ENCODE peak calls at places on chromosomes 4 and X, in five cellular contexts. One of them, this sample, is unnamed.

GRCh38 chr4:145132521-145133098 is 34.5 kb downstream of the ABCE1 start:
- DNase-seq in tibial nerve: no peak
- DNase-seq in NCI-H1105 treated with DMSO at 0.1 percent for 48 hours: no peak
- DNase-seq in fibroblast of mammary gland: peak
- DNase-seq in stimulated activated CD8-positive, alpha-beta memory T cell treated with anti-CD3 and anti-CD28 coated beads, Interleukin-15, amount 100 ng/mL, for 24 hours: no peak
- DNase-seq in this sample: peak

GRCh38 chr4:167873536-167873935 is 218.8 kb upstream of the ANXA10 start:
- DNase-seq in NCI-H1105 treated with DMSO at 0.1 percent for 48 hours: no peak
- DNase-seq in fibroblast of mammary gland: no peak
- DNase-seq in stimulated activated CD8-positive, alpha-beta memory T cell treated with anti-CD3 and anti-CD28 coated beads, Interleukin-15, amount 100 ng/mL, for 24 hours: no peak
- DNase-seq in tibial nerve: no peak
- DNase-seq in this sample: peak

GRCh38 chrX:19544693-19545305 is 29.5 kb upstream of the MAP3K15 start:
- DNase-seq in stimulated activated CD8-positive, alpha-beta memory T cell treated with anti-CD3 and anti-CD28 coated beads, Interleukin-15, amount 100 ng/mL, for 24 hours: no peak
- DNase-seq in NCI-H1105 treated with DMSO at 0.1 percent for 48 hours: peak
- DNase-seq in fibroblast of mammary gland: peak
- DNase-seq in tibial nerve: peak
- DNase-seq in this sample: peak

GRCh38 chr4:67087897-67088296 is 457.4 kb downstream of the CENPC start:
- DNase-seq in NCI-H1105 treated with DMSO at 0.1 percent for 48 hours: no peak
- DNase-seq in tibial nerve: peak
- DNase-seq in stimulated activated CD8-positive, alpha-beta memory T cell treated with anti-CD3 and anti-CD28 coated beads, Interleukin-15, amount 100 ng/mL, for 24 hours: peak
- DNase-seq in fibroblast of mammary gland: peak
- DNase-seq in this sample: peak

GRCh38 chr4:19262467-19262866 is 989.2 kb upstream of the SLIT2 start:
- DNase-seq in fibroblast of mammary gland: peak
- DNase-seq in NCI-H1105 treated with DMSO at 0.1 percent for 48 hours: no peak
- DNase-seq in stimulated activated CD8-positive, alpha-beta memory T cell treated with anti-CD3 and anti-CD28 coated beads, Interleukin-15, amount 100 ng/mL, for 24 hours: no peak
- DNase-seq in tibial nerve: no peak
- DNase-seq in this sample: peak

GRCh38 chr4:176879370-176880116 is 86.8 kb upstream of the VEGFC start:
- DNase-seq in fibroblast of mammary gland: peak
- DNase-seq in NCI-H1105 treated with DMSO at 0.1 percent for 48 hours: no peak
- DNase-seq in tibial nerve: no peak
- DNase-seq in stimulated activated CD8-positive, alpha-beta memory T cell treated with anti-CD3 and anti-CD28 coated beads, Interleukin-15, amount 100 ng/mL, for 24 hours: no peak
- DNase-seq in this sample: peak

GRCh38 chrX:101986571-101986970 is 54.7 kb upstream of the ZMAT1 start:
- DNase-seq in tibial nerve: no peak
- DNase-seq in fibroblast of mammary gland: no peak
- DNase-seq in stimulated activated CD8-positive, alpha-beta memory T cell treated with anti-CD3 and anti-CD28 coated beads, Interleukin-15, amount 100 ng/mL, for 24 hours: no peak
- DNase-seq in NCI-H1105 treated with DMSO at 0.1 percent for 48 hours: no peak
- DNase-seq in this sample: peak

GRCh38 chrX:31036895-31037294 is 34.9 kb downstream of the FTHL17 start:
- DNase-seq in NCI-H1105 treated with DMSO at 0.1 percent for 48 hours: no peak
- DNase-seq in tibial nerve: peak
- DNase-seq in stimulated activated CD8-positive, alpha-beta memory T cell treated with anti-CD3 and anti-CD28 coated beads, Interleukin-15, amount 100 ng/mL, for 24 hours: no peak
- DNase-seq in fibroblast of mammary gland: peak
- DNase-seq in this sample: peak

GRCh38 chr4:8262637-8263322 is 6.8 kb upstream of the HTRA3 start:
- DNase-seq in fibroblast of mammary gland: no peak
- DNase-seq in stimulated activated CD8-positive, alpha-beta memory T cell treated with anti-CD3 and anti-CD28 coated beads, Interleukin-15, amount 100 ng/mL, for 24 hours: no peak
- DNase-seq in NCI-H1105 treated with DMSO at 0.1 percent for 48 hours: no peak
- DNase-seq in tibial nerve: no peak
- DNase-seq in this sample: no peak

GRCh38 chr4:111178231-111178630 is 555.4 kb upstream of the PITX2 start:
- DNase-seq in NCI-H1105 treated with DMSO at 0.1 percent for 48 hours: no peak
- DNase-seq in fibroblast of mammary gland: no peak
- DNase-seq in stimulated activated CD8-positive, alpha-beta memory T cell treated with anti-CD3 and anti-CD28 coated beads, Interleukin-15, amount 100 ng/mL, for 24 hours: no peak
- DNase-seq in tibial nerve: no peak
- DNase-seq in this sample: no peak

GRCh38 chrX:45740291-45740690 is 539.6 kb upstream of the DIPK2B start:
- DNase-seq in tibial nerve: no peak
- DNase-seq in NCI-H1105 treated with DMSO at 0.1 percent for 48 hours: no peak
- DNase-seq in fibroblast of mammary gland: peak
- DNase-seq in stimulated activated CD8-positive, alpha-beta memory T cell treated with anti-CD3 and anti-CD28 coated beads, Interleukin-15, amount 100 ng/mL, for 24 hours: no peak
- DNase-seq in this sample: peak

GRCh38 chr4:44916406-44916805 is 190.1 kb upstream of the GNPDA2 start:
- DNase-seq in fibroblast of mammary gland: peak
- DNase-seq in NCI-H1105 treated with DMSO at 0.1 percent for 48 hours: no peak
- DNase-seq in tibial nerve: no peak
- DNase-seq in stimulated activated CD8-positive, alpha-beta memory T cell treated with anti-CD3 and anti-CD28 coated beads, Interleukin-15, amount 100 ng/mL, for 24 hours: no peak
- DNase-seq in this sample: peak

GRCh38 chr4:124631760-124632159 is 80.8 kb downstream of the ANKRD50 start:
- DNase-seq in fibroblast of mammary gland: peak
- DNase-seq in NCI-H1105 treated with DMSO at 0.1 percent for 48 hours: no peak
- DNase-seq in stimulated activated CD8-positive, alpha-beta memory T cell treated with anti-CD3 and anti-CD28 coated beads, Interleukin-15, amount 100 ng/mL, for 24 hours: no peak
- DNase-seq in tibial nerve: peak
- DNase-seq in this sample: peak

GRCh38 chrX:9730752-9731151 is 34.9 kb downstream of the GPR143 start:
- DNase-seq in tibial nerve: no peak
- DNase-seq in stimulated activated CD8-positive, alpha-beta memory T cell treated with anti-CD3 and anti-CD28 coated beads, Interleukin-15, amount 100 ng/mL, for 24 hours: no peak
- DNase-seq in fibroblast of mammary gland: no peak
- DNase-seq in NCI-H1105 treated with DMSO at 0.1 percent for 48 hours: no peak
- DNase-seq in this sample: no peak

GRCh38 chr4:179292443-179292842 is 1850.2 kb upstream of the AGA start:
- DNase-seq in stimulated activated CD8-positive, alpha-beta memory T cell treated with anti-CD3 and anti-CD28 coated beads, Interleukin-15, amount 100 ng/mL, for 24 hours: no peak
- DNase-seq in NCI-H1105 treated with DMSO at 0.1 percent for 48 hours: no peak
- DNase-seq in tibial nerve: no peak
- DNase-seq in fibroblast of mammary gland: no peak
- DNase-seq in this sample: no peak

GRCh38 chrX:37686348-37686736 is 751 bp downstream of the XK start:
- DNase-seq in fibroblast of mammary gland: no peak
- DNase-seq in tibial nerve: no peak
- DNase-seq in NCI-H1105 treated with DMSO at 0.1 percent for 48 hours: peak
- DNase-seq in stimulated activated CD8-positive, alpha-beta memory T cell treated with anti-CD3 and anti-CD28 coated beads, Interleukin-15, amount 100 ng/mL, for 24 hours: no peak
- DNase-seq in this sample: no peak

GRCh38 chrX:130805906-130806305 is 97.1 kb downstream of the ENOX2 start:
- DNase-seq in NCI-H1105 treated with DMSO at 0.1 percent for 48 hours: no peak
- DNase-seq in tibial nerve: no peak
- DNase-seq in fibroblast of mammary gland: no peak
- DNase-seq in stimulated activated CD8-positive, alpha-beta memory T cell treated with anti-CD3 and anti-CD28 coated beads, Interleukin-15, amount 100 ng/mL, for 24 hours: no peak
- DNase-seq in this sample: no peak

GRCh38 chr4:152540941-152541340 is 5.0 kb upstream of the FBXW7 start:
- DNase-seq in stimulated activated CD8-positive, alpha-beta memory T cell treated with anti-CD3 and anti-CD28 coated beads, Interleukin-15, amount 100 ng/mL, for 24 hours: no peak
- DNase-seq in NCI-H1105 treated with DMSO at 0.1 percent for 48 hours: no peak
- DNase-seq in fibroblast of mammary gland: no peak
- DNase-seq in tibial nerve: no peak
- DNase-seq in this sample: no peak

GRCh38 chr4:38177792-38178665 is 217.8 kb downstream of the PTTG2 start:
- DNase-seq in NCI-H1105 treated with DMSO at 0.1 percent for 48 hours: no peak
- DNase-seq in stimulated activated CD8-positive, alpha-beta memory T cell treated with anti-CD3 and anti-CD28 coated beads, Interleukin-15, amount 100 ng/mL, for 24 hours: no peak
- DNase-seq in fibroblast of mammary gland: peak
- DNase-seq in tibial nerve: peak
- DNase-seq in this sample: peak

GRCh38 chr4:172105918-172106317 is 292.7 kb downstream of the GALNTL6 start:
- DNase-seq in stimulated activated CD8-positive, alpha-beta memory T cell treated with anti-CD3 and anti-CD28 coated beads, Interleukin-15, amount 100 ng/mL, for 24 hours: no peak
- DNase-seq in tibial nerve: no peak
- DNase-seq in fibroblast of mammary gland: no peak
- DNase-seq in NCI-H1105 treated with DMSO at 0.1 percent for 48 hours: no peak
- DNase-seq in this sample: no peak

GRCh38 chrX:20361890-20362262 is 95.2 kb upstream of the RPS6KA3 start:
- DNase-seq in stimulated activated CD8-positive, alpha-beta memory T cell treated with anti-CD3 and anti-CD28 coated beads, Interleukin-15, amount 100 ng/mL, for 24 hours: no peak
- DNase-seq in NCI-H1105 treated with DMSO at 0.1 percent for 48 hours: no peak
- DNase-seq in fibroblast of mammary gland: peak
- DNase-seq in tibial nerve: peak
- DNase-seq in this sample: peak

GRCh38 chrX:154485150-154486051 is 1.0 kb downstream of the UBL4A start:
- DNase-seq in tibial nerve: no peak
- DNase-seq in stimulated activated CD8-positive, alpha-beta memory T cell treated with anti-CD3 and anti-CD28 coated beads, Interleukin-15, amount 100 ng/mL, for 24 hours: no peak
- DNase-seq in NCI-H1105 treated with DMSO at 0.1 percent for 48 hours: peak
- DNase-seq in fibroblast of mammary gland: no peak
- DNase-seq in this sample: no peak

GRCh38 chr4:65538571-65538970 is 131.7 kb downstream of the EPHA5 start:
- DNase-seq in tibial nerve: no peak
- DNase-seq in NCI-H1105 treated with DMSO at 0.1 percent for 48 hours: no peak
- DNase-seq in stimulated activated CD8-positive, alpha-beta memory T cell treated with anti-CD3 and anti-CD28 coated beads, Interleukin-15, amount 100 ng/mL, for 24 hours: no peak
- DNase-seq in fibroblast of mammary gland: peak
- DNase-seq in this sample: peak

GRCh38 chrX:68018248-68019203 is 414.8 kb downstream of the OPHN1 start:
- DNase-seq in NCI-H1105 treated with DMSO at 0.1 percent for 48 hours: no peak
- DNase-seq in fibroblast of mammary gland: peak
- DNase-seq in tibial nerve: no peak
- DNase-seq in stimulated activated CD8-positive, alpha-beta memory T cell treated with anti-CD3 and anti-CD28 coated beads, Interleukin-15, amount 100 ng/mL, for 24 hours: no peak
- DNase-seq in this sample: peak

GRCh38 chrX:97876697-97877407 is 993.1 kb downstream of the RPA4 start:
- DNase-seq in tibial nerve: no peak
- DNase-seq in stimulated activated CD8-positive, alpha-beta memory T cell treated with anti-CD3 and anti-CD28 coated beads, Interleukin-15, amount 100 ng/mL, for 24 hours: no peak
- DNase-seq in NCI-H1105 treated with DMSO at 0.1 percent for 48 hours: no peak
- DNase-seq in fibroblast of mammary gland: peak
- DNase-seq in this sample: no peak

GRCh38 chrX:13647709-13648212 is 5.2 kb upstream of the TCEANC start:
- DNase-seq in fibroblast of mammary gland: peak
- DNase-seq in stimulated activated CD8-positive, alpha-beta memory T cell treated with anti-CD3 and anti-CD28 coated beads, Interleukin-15, amount 100 ng/mL, for 24 hours: no peak
- DNase-seq in tibial nerve: peak
- DNase-seq in NCI-H1105 treated with DMSO at 0.1 percent for 48 hours: peak
- DNase-seq in this sample: peak

GRCh38 chr4:157271166-157271869 is 50.8 kb downstream of the GRIA2 start:
- DNase-seq in fibroblast of mammary gland: peak
- DNase-seq in tibial nerve: no peak
- DNase-seq in NCI-H1105 treated with DMSO at 0.1 percent for 48 hours: no peak
- DNase-seq in stimulated activated CD8-positive, alpha-beta memory T cell treated with anti-CD3 and anti-CD28 coated beads, Interleukin-15, amount 100 ng/mL, for 24 hours: no peak
- DNase-seq in this sample: no peak